ENCODE peak calls at places on chromosomes 7 and 10, in seven cellular contexts. I is GM12878, M is HepG2, N is HCT116, D is SK-N-SH, B is H1, W is K562. C is an unnamed sample.

GRCh38 chr10:51663086-51663485 is 36.3 kb downstream of the CSTF2T start:
- DNase-seq in D (no peak), W (no peak), N (no peak), B (no peak), M (no peak), I (no peak), C (no peak)

GRCh38 chr10:30671011-30671616 is 41.6 kb upstream of the LYZL2 start:
- DNase-seq in D (peak; percentile 55), N (peak; percentile 65), I (no peak), W (peak; percentile 49), B (no peak), M (peak; percentile 67), C (peak; percentile 5)

GRCh38 chr10:13528138-13528874 is 508 bp downstream of the BEND7 start:
- DNase-seq in M (no peak), N (no peak), I (no peak), D (peak; percentile 83), W (peak; percentile 39), B (no peak), C (peak; percentile 68)

GRCh38 chr10:1311707-1312106 is 255.5 kb downstream of the WDR37 start:
- DNase-seq in N (no peak), D (no peak), B (no peak), W (no peak), M (no peak), I (no peak), C (no peak)

GRCh38 chr10:6722616-6723004 is 142.5 kb upstream of the PRKCQ start:
- DNase-seq in W (no peak), M (no peak), D (no peak), B (no peak), I (no peak), N (peak; percentile 16), C (no peak)

GRCh38 chr10:10830316-10831061 is 187.2 kb upstream of the CELF2 start:
- DNase-seq in D (no peak), M (no peak), N (no peak), I (no peak), W (no peak), B (no peak), C (no peak)

GRCh38 chr10:48470893-48471805 is 133.7 kb downstream of the ARHGAP22 start:
- DNase-seq in D (no peak), N (no peak), I (no peak), W (peak; percentile 74), M (no peak), B (peak; percentile 42), C (no peak)

GRCh38 chr10:513393-513792 is 176.1 kb downstream of the DIP2C start:
- DNase-seq in N (no peak), B (no peak), I (peak; percentile 24), W (no peak), D (no peak), M (no peak), C (no peak)

GRCh38 chr7:90540406-90540805 is 55.7 kb upstream of the CDK14 start:
- DNase-seq in I (no peak), D (no peak), B (no peak), W (no peak), M (no peak), N (no peak), C (peak; percentile 21)

GRCh38 chr7:30430300-30430699 is 48.3 kb downstream of the NOD1 start:
- DNase-seq in W (no peak), D (peak; percentile 12), B (no peak), I (no peak), M (no peak), N (no peak), C (peak; percentile 95)

GRCh38 chr10:21161647-21162046 is 264.5 kb upstream of the NEBL start:
- DNase-seq in B (no peak), W (no peak), I (no peak), D (no peak), M (no peak), N (no peak), C (no peak)

GRCh38 chr10:130814610-130815009 is 496.9 kb downstream of the TCERG1L start:
- DNase-seq in I (no peak), M (no peak), D (no peak), N (no peak), W (no peak), B (peak; percentile 28), C (no peak)

DNA sequence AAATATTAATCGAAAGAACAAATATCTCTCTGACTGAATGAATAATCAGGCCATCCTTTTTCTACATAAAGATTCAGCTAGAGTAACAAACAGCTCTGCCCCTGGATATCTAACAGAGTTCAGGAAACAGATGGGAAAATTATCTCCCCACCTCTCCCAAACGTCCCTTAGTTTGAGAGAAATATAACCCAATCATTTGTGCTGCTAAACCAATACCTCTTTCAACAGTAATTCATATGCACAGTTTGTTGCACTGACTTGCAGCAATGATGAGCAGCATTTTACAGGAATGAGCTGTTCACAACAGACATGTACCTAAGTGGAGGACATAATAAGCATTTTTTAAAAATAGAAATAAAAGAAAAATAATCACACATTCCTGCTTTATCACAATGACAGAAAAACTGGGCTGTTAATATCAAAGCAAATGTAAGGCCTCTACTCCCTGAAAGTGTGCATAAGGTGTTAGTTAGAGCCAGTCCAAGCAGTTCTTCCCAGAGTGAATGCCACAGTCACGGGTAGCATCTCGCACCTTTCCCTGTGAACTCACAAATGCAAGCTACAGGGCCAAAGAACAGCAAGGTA is 2.3 kb downstream of the CREB3L2 start:
- DNase-seq in N (no peak), W (no peak), B (no peak), M (no peak), I (no peak), D (no peak), C (no peak)
- TF ChIP-seq JUND in N (no peak), W (no peak), B (no peak), M (no peak), I (no peak), D (no peak), C (no peak)

GRCh38 chr10:69803809-69804208 is 2.1 kb downstream of the COL13A1 start:
- DNase-seq in M (no peak), D (no peak), W (no peak), N (no peak), B (no peak), I (no peak), C (no peak)

GRCh38 chr10:69800665-69801064 is 1.0 kb upstream of the COL13A1 start:
- DNase-seq in B (no peak), W (no peak), D (no peak), N (no peak), M (no peak), I (no peak), C (no peak)

GRCh38 chr10:69801094-69801433 is 642 bp upstream of the COL13A1 start:
- DNase-seq in W (peak; percentile 70), M (peak; percentile 10), D (peak; percentile 73), N (peak; percentile 60), I (no peak), B (peak; percentile 88), C (peak; percentile 41)

GRCh38 chr10:69801434-69802315 is at the start of gene COL13A1:
- DNase-seq in D (peak; percentile 65), I (no peak), M (no peak), B (peak; percentile 89), N (peak; percentile 71), W (peak; percentile 29), C (peak; percentile 33)

GRCh38 chr10:69802424-69803161 is 887 bp downstream of the COL13A1 start:
- DNase-seq in W (no peak), B (peak; percentile 72), D (peak; percentile 88), M (no peak), I (no peak), N (no peak), C (no peak)
- TF ChIP-seq JUND in W (no peak), B (no peak), D (no peak), M (no peak), I (no peak), N (no peak), C (no peak)

GRCh38 chr10:85788570-85788969 is 578.0 kb downstream of the GRID1 start:
- DNase-seq in M (no peak), N (no peak), B (no peak), I (no peak), D (no peak), W (no peak), C (no peak)

GRCh38 chr10:85791846-85792532 is 574.6 kb downstream of the GRID1 start:
- DNase-seq in B (no peak), M (no peak), D (no peak), W (no peak), I (no peak), N (no peak), C (no peak)

GRCh38 chr10:85792533-85792858 is 574.1 kb downstream of the GRID1 start:
- DNase-seq in W (no peak), N (no peak), B (no peak), M (no peak), D (no peak), I (no peak), C (no peak)

GRCh38 chr10:85789125-85789524 is 577.5 kb downstream of the GRID1 start:
- DNase-seq in M (no peak), I (no peak), N (no peak), D (no peak), B (no peak), W (no peak), C (no peak)

DNA sequence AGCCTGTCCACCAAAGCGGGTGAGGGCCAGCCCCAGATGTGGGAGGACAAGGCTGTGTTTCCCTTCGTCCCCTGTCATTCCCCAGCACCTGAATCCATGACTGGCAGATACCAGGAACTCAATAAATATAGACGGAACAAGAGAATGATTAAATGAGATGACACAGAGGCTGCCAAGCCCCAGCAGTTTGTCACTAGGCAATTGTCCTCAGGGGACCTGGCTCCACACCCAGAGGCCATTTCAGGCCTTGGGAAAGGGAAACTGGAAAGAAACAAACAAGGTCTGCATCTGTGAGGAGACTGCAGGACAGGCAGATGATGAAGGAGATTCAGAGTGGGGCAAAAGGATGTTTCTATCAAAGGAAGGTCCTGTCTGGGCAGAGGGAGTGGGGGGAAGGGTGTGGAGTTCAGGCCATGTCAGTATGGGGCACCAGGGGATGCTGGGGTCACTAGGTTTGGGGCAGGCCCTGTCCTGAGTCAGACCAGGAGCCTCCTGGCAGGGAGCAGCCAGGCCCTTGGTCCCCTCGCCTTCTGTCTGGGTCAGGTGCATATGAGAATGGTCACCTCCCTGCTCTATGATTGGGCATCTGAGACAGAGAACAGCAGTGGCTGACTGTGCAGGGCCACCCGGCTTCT is 576.3 kb downstream of the GRID1 start:
- DNase-seq in N (no peak), M (no peak), D (no peak), B (no peak), I (no peak), W (no peak), C (no peak)
- TF ChIP-seq JUND in N (no peak), M (no peak), D (no peak), B (no peak), I (no peak), W (no peak), C (no peak)

GRCh38 chr7:69823151-69823744 is 225.0 kb downstream of the AUTS2 start:
- DNase-seq in W (no peak), D (no peak), M (no peak), B (no peak), N (no peak), I (no peak), C (no peak)
- TF ChIP-seq JUND in W (no peak), D (no peak), M (no peak), B (no peak), N (no peak), I (no peak), C (no peak)

C was measured in T47D.